ENCODE peak calls at places on chromosomes 12 and 14, in eight cellular contexts. C is HCT116; V is ACHN; W is activated T-helper 1 cell treated with anti-CD3 and anti-CD28 coated beads, Interleukin-2, amount 50 U/mL, for 16 hours; Z is HEK293T; R is T follicular helper cell; G is GM12878; P is HuH-7.5. Y is an unnamed sample.

GRCh38 chr12:115402443-115403170 is 718.6 kb upstream of the TBX3 start:
- DNase-seq in W (no peak), C (no peak), G (no peak), V (no peak), R (no peak), Z (no peak), P (no peak), Y (no peak)

GRCh38 chr14:99862111-99862510 is 68.9 kb downstream of the EML1 start:
- DNase-seq in R (no peak), Z (no peak), C (no peak), P (no peak), V (no peak), W (no peak), G (no peak), Y (no peak)

GRCh38 chr12:31215521-31216232 is 110.3 kb downstream of the SINHCAF start:
- DNase-seq in G (no peak), P (no peak), Z (no peak), R (no peak), V (no peak), C (no peak), W (no peak), Y (no peak)

GRCh38 chr14:53153702-53154112 is 584 bp upstream of the DDHD1 start:
- DNase-seq in V (no peak), W (no peak), Z (no peak), R (peak), C (no peak), P (peak), G (no peak), Y (no peak)

GRCh38 chr12:47797432-47797831 is 22.3 kb downstream of the HDAC7 start:
- DNase-seq in C (no peak), Z (peak), W (no peak), R (no peak), P (peak), V (peak), G (no peak), Y (no peak)

GRCh38 chr12:27109339-27110023 is 27.1 kb upstream of the C12orf71 start:
- DNase-seq in V (no peak), R (no peak), P (no peak), C (no peak), Z (no peak), G (no peak), W (no peak), Y (no peak)

GRCh38 chr14:80538633-80539375 is 327.5 kb upstream of the DIO2 start:
- DNase-seq in W (no peak), G (no peak), R (no peak), V (no peak), C (no peak), P (no peak), Z (no peak), Y (no peak)

GRCh38 chr12:118271199-118271598 is 101.5 kb downstream of the TAOK3 start:
- DNase-seq in Z (no peak), R (no peak), W (no peak), V (no peak), C (no peak), G (no peak), P (no peak), Y (no peak)

GRCh38 chr12:14902465-14902864 is 16.8 kb upstream of the MGP start:
- DNase-seq in G (no peak), R (no peak), Z (no peak), V (no peak), C (no peak), P (no peak), W (no peak), Y (no peak)

GRCh38 chr12:29208935-29209701 is 60.0 kb downstream of the FAR2 start:
- DNase-seq in V (no peak), P (no peak), G (no peak), Z (no peak), C (no peak), W (no peak), R (no peak), Y (no peak)

GRCh38 chr12:111211910-111212757 is 156.8 kb downstream of the PHETA1 start:
- DNase-seq in R (no peak), W (no peak), V (peak), P (no peak), Z (peak), G (no peak), C (no peak), Y (no peak)

GRCh38 chr12:31228811-31229792 is 96.8 kb downstream of the SINHCAF start:
- DNase-seq in G (no peak), V (peak), C (no peak), R (no peak), Z (no peak), P (peak), W (no peak), Y (no peak)

GRCh38 chr12:116926283-116927243 is 15.8 kb downstream of the FBXW8 start:
- DNase-seq in Z (no peak), V (no peak), P (no peak), W (no peak), C (no peak), R (no peak), G (no peak), Y (no peak)

GRCh38 chr12:48977290-48978281 is 536 bp upstream of the WNT1 start:
- DNase-seq in G (no peak), W (peak), Z (peak), R (peak), C (no peak), V (peak), P (peak), Y (peak)

GRCh38 chr14:67167420-67168109 is 21.7 kb upstream of the GARIN2 start:
- DNase-seq in Z (no peak), P (no peak), R (no peak), W (no peak), G (no peak), V (peak), C (no peak), Y (no peak)

GRCh38 chr12:44088647-44089046 is 252.8 kb downstream of the TMEM117 start:
- DNase-seq in C (no peak), R (no peak), Z (no peak), G (no peak), P (no peak), V (no peak), W (no peak), Y (no peak)

GRCh38 chr14:99564256-99564902 is 39.6 kb downstream of the CCDC85C start:
- DNase-seq in P (no peak), W (no peak), Z (no peak), V (no peak), R (no peak), C (no peak), G (no peak), Y (no peak)

GRCh38 chr14:70664698-70665447 is 23.2 kb downstream of the TTC9 start:
- DNase-seq in P (no peak), R (no peak), C (no peak), G (no peak), W (no peak), V (no peak), Z (no peak), Y (no peak)

GRCh38 chr12:51941011-51941561 is 10.4 kb upstream of the ACVR1B start:
- DNase-seq in V (no peak), P (no peak), G (no peak), R (no peak), W (no peak), C (no peak), Z (no peak), Y (no peak)

GRCh38 chr14:104436741-104437701 is 142.5 kb upstream of the C14orf180 start:
- DNase-seq in C (no peak), P (no peak), G (no peak), V (no peak), W (no peak), R (no peak), Z (peak), Y (no peak)

GRCh38 chr12:54967461-54967860 is 17.1 kb downstream of the TESPA1 start:
- DNase-seq in G (no peak), P (no peak), C (no peak), R (no peak), V (no peak), Z (no peak), W (no peak), Y (no peak)

GRCh38 chr12:52217223-52217622 is 15.8 kb upstream of the KRT7 start:
- DNase-seq in P (no peak), V (peak), G (no peak), W (no peak), Z (no peak), R (no peak), C (peak), Y (no peak)

GRCh38 chr12:2868986-2869385 is 8.0 kb downstream of the FOXM1 start:
- DNase-seq in Z (no peak), V (no peak), P (no peak), C (no peak), R (no peak), G (no peak), W (no peak), Y (no peak)

GRCh38 chr14:92185559-92185958 is 63.8 kb downstream of the CPSF2 start:
- DNase-seq in C (no peak), W (no peak), R (no peak), V (no peak), P (no peak), Z (no peak), G (no peak), Y (no peak)

GRCh38 chr12:132904718-132905328 is 17.4 kb upstream of the CHFR start:
- DNase-seq in W (peak), R (peak), Z (no peak), V (no peak), C (no peak), G (no peak), P (no peak), Y (peak)

GRCh38 chr12:121939190-121939589 is 20.8 kb downstream of the CFAP251 start:
- DNase-seq in P (no peak), R (no peak), G (peak), W (no peak), Z (no peak), V (no peak), C (no peak), Y (no peak)

GRCh38 chr12:31204995-31205582 is 120.9 kb downstream of the SINHCAF start:
- DNase-seq in V (no peak), Z (no peak), W (no peak), R (no peak), G (peak), P (no peak), C (no peak), Y (no peak)

GRCh38 chr12:86613306-86613705 is 357.1 kb upstream of the MGAT4C start:
- DNase-seq in G (no peak), Z (no peak), P (no peak), W (no peak), V (no peak), R (no peak), C (no peak), Y (no peak)

GRCh38 chr14:97359391-97359790 is 562.2 kb downstream of the VRK1 start:
- DNase-seq in W (no peak), R (no peak), P (no peak), Z (no peak), C (no peak), V (no peak), G (no peak), Y (no peak)

GRCh38 chr12:103241184-103241583 is 254.6 kb downstream of the C12orf42 start:
- DNase-seq in V (no peak), W (no peak), P (no peak), R (no peak), G (no peak), Z (no peak), C (no peak), Y (no peak)

GRCh38 chr14:78535041-78535440 is 364.9 kb downstream of the NRXN3 start:
- DNase-seq in W (no peak), G (no peak), C (no peak), P (no peak), R (no peak), Z (no peak), V (no peak), Y (no peak)

GRCh38 chr12:98343002-98343567 is 172.3 kb upstream of the TMPO start:
- DNase-seq in Z (no peak), P (no peak), W (no peak), V (no peak), G (no peak), R (no peak), C (no peak), Y (no peak)

GRCh38 chr14:61561657-61562276 is 133.5 kb upstream of the HIF1A start:
- DNase-seq in W (no peak), Z (no peak), C (peak), P (peak), G (no peak), V (peak), R (no peak), Y (no peak)

GRCh38 chr14:61453103-61453767 is 131.9 kb downstream of the PRKCH start:
- DNase-seq in G (no peak), W (no peak), R (no peak), V (no peak), Z (no peak), P (no peak), C (no peak), Y (no peak)

GRCh38 chr14:92397140-92397815 is 74.3 kb downstream of the SLC24A4 start:
- DNase-seq in Z (no peak), C (peak), G (no peak), R (no peak), P (no peak), W (no peak), V (peak), Y (no peak)

GRCh38 chr12:103560604-103561101 is 26.4 kb upstream of the STAB2 start:
- DNase-seq in C (peak), G (no peak), R (no peak), Z (no peak), P (no peak), W (no peak), V (peak), Y (no peak)

Y was measured in activated gamma-delta T cell.